ENCODE peak calls at places on chromosome 5, in five cellular contexts. T, J, Z, L and U are unnamed samples.
A peak's percentile ranks its signal among the peaks of the same experiment; 100 is the strongest.

GRCh38 chr5:102152906-102153787 is 142.9 kb downstream of the SLCO4C1 start:
- DNase-seq in T (peak; percentile 19), J (peak; percentile 3), Z (no peak), L (no peak), U (no peak)

GRCh38 chr5:160175438-160176218 is 53.7 kb upstream of the FABP6 start:
- DNase-seq in T (peak; percentile 34), J (peak; percentile 93), Z (no peak), L (no peak), U (no peak)

GRCh38 chr5:68839019-68839552 is 254.7 kb upstream of the SLC30A5 start:
- DNase-seq in T (no peak), J (no peak), Z (no peak), L (no peak), U (no peak)

GRCh38 chr5:17440766-17441165 is 57.3 kb upstream of the TAF11L2 start:
- DNase-seq in T (no peak), J (no peak), Z (no peak), L (no peak), U (no peak)

GRCh38 chr5:115548683-115549082 is 4.1 kb upstream of the FEM1C start:
- DNase-seq in T (no peak), J (no peak), Z (no peak), L (no peak), U (no peak)

GRCh38 chr5:41485533-41485932 is 24.9 kb downstream of the PLCXD3 start:
- DNase-seq in T (no peak), J (no peak), Z (no peak), L (no peak), U (no peak)

GRCh38 chr5:113188454-113188853 is 211.9 kb downstream of the DCP2 start:
- DNase-seq in T (no peak), J (no peak), Z (no peak), L (no peak), U (no peak)

GRCh38 chr5:181187500-181188213 is 17.3 kb downstream of the TRIM7 start:
- DNase-seq in T (no peak), J (peak; percentile 86), Z (peak; percentile 67), L (peak; percentile 37), U (no peak)

GRCh38 chr5:172422255-172422654 is 32.1 kb downstream of the SH3PXD2B start:
- DNase-seq in T (no peak), J (no peak), Z (no peak), L (no peak), U (no peak)

GRCh38 chr5:463952-464351 is 21.0 kb downstream of the EXOC3 start:
- DNase-seq in T (no peak), J (no peak), Z (no peak), L (peak; percentile 52), U (peak; percentile 85)

GRCh38 chr5:54722846-54723433 is 205.4 kb downstream of the SNX18 start:
- DNase-seq in T (no peak), J (no peak), Z (no peak), L (no peak), U (no peak)

GRCh38 chr5:22968386-22968785 is 115.2 kb upstream of the CDH12 start:
- DNase-seq in T (no peak), J (no peak), Z (no peak), L (no peak), U (no peak)

GRCh38 chr5:72438141-72438540 is 69.1 kb downstream of the ZNF366 start:
- DNase-seq in T (no peak), J (no peak), Z (no peak), L (no peak), U (no peak)

GRCh38 chr5:16550316-16550952 is 66.4 kb downstream of the RETREG1 start:
- DNase-seq in T (peak; percentile 73), J (no peak), Z (no peak), L (no peak), U (peak; percentile 7)

GRCh38 chr5:54756796-54757402 is 228.5 kb downstream of the ESM1 start:
- DNase-seq in T (no peak), J (no peak), Z (no peak), L (no peak), U (no peak)

GRCh38 chr5:124905256-124905655 is 158.8 kb upstream of the ZNF608 start:
- DNase-seq in T (no peak), J (peak; percentile 55), Z (no peak), L (no peak), U (no peak)

GRCh38 chr5:3954189-3954588 is 358.6 kb downstream of the IRX1 start:
- DNase-seq in T (no peak), J (no peak), Z (no peak), L (no peak), U (no peak)